ENCODE peak calls at places on chromosomes 7 and 10, in five cellular contexts. W is stomach, M is tibial nerve, L is PC-9, R is lung. P is an unnamed sample.

GRCh38 chr7:16934947-16935742 is 53.4 kb upstream of the AGR3 start:
- DNase-seq in W (peak; percentile 62), M (no peak), L (peak; percentile 41), R (no peak), P (peak; percentile 58)

GRCh38 chr10:117514971-117515370 is 27.6 kb upstream of the EMX2 start:
- DNase-seq in W (no peak), M (no peak), L (no peak), R (no peak), P (no peak)

GRCh38 chr10:98074315-98074911 is 44.0 kb upstream of the CRTAC1 start:
- DNase-seq in W (no peak), M (no peak), L (no peak), R (no peak), P (no peak)

GRCh38 chr10:122576291-122576690 is 15.7 kb downstream of the DMBT1 start:
- DNase-seq in W (no peak), M (no peak), L (no peak), R (no peak), P (no peak)

GRCh38 chr10:12720217-12720981 is 281.1 kb downstream of the CCDC3 start:
- DNase-seq in W (peak; percentile 97), M (peak; percentile 86), L (peak; percentile 85), R (peak; percentile 94), P (peak; percentile 89)

GRCh38 chr7:37224746-37225145 is 223.9 kb downstream of the ELMO1 start:
- DNase-seq in W (no peak), M (no peak), L (no peak), R (no peak), P (no peak)

GRCh38 chr7:139525750-139526149 is 2.3 kb downstream of the CLEC2L start:
- DNase-seq in W (no peak), M (no peak), L (no peak), R (no peak), P (no peak)

GRCh38 chr10:25102423-25102822 is 72.4 kb upstream of the GPR158 start:
- DNase-seq in W (no peak), M (no peak), L (no peak), R (no peak), P (no peak)

GRCh38 chr7:91567111-91568012 is 303.1 kb downstream of the FZD1 start:
- DNase-seq in W (no peak), M (no peak), L (no peak), R (no peak), P (no peak)

GRCh38 chr10:78856421-78856820 is 212.3 kb upstream of the ZMIZ1 start:
- DNase-seq in W (peak; percentile 85), M (no peak), L (no peak), R (no peak), P (no peak)

GRCh38 chr7:41967156-41967555 is 264.3 kb upstream of the INHBA start:
- DNase-seq in W (no peak), M (no peak), L (no peak), R (no peak), P (peak; percentile 98)

GRCh38 chr7:135512135-135512887 is 2.4 kb upstream of the CNOT4 start:
- DNase-seq in W (no peak), M (no peak), L (peak; percentile 33), R (no peak), P (no peak)

GRCh38 chr7:16711730-16712129 is 41.8 kb upstream of the TSPAN13 start:
- DNase-seq in W (no peak), M (no peak), L (no peak), R (no peak), P (no peak)

GRCh38 chr10:103839867-103840746 is 15.3 kb downstream of the SH3PXD2A start:
- DNase-seq in W (peak; percentile 52), M (no peak), L (no peak), R (peak; percentile 65), P (no peak)

GRCh38 chr10:118621304-118621942 is 26.0 kb upstream of the PRLHR start:
- DNase-seq in W (no peak), M (no peak), L (no peak), R (no peak), P (no peak)

GRCh38 chr10:51733061-51733460 is 33.7 kb upstream of the CSTF2T start:
- DNase-seq in W (no peak), M (no peak), L (no peak), R (no peak), P (peak; percentile 5)

GRCh38 chr10:100364735-100365391 is 17.8 kb downstream of the SCD start:
- DNase-seq in W (peak; percentile 95), M (no peak), L (peak; percentile 83), R (peak; percentile 81), P (peak; percentile 62)

GRCh38 chr7:73612598-73613269 is 11.6 kb downstream of the MLXIPL start:
- DNase-seq in W (peak; percentile 45), M (no peak), L (peak; percentile 77), R (no peak), P (peak; percentile 82)

GRCh38 chr10:32961892-32962369 is 3.9 kb upstream of the ITGB1 start:
- DNase-seq in W (no peak), M (no peak), L (peak; percentile 45), R (no peak), P (peak; percentile 83)

GRCh38 chr7:76069238-76069638 is 21.3 kb downstream of the MDH2 start:
- DNase-seq in W (peak; percentile 39), M (no peak), L (peak; percentile 81), R (peak; percentile 77), P (peak; percentile 96)
- TF ChIP-seq CTCF in W (no peak), M (no peak), L (peak; percentile 70), R (no peak), P (peak; percentile 37)

GRCh38 chr10:125726914-125727313 is 7.4 kb downstream of the EDRF1 start:
- DNase-seq in W (no peak), M (no peak), L (no peak), R (no peak), P (no peak)

GRCh38 chr10:125722811-125723210 is 3.3 kb downstream of the EDRF1 start:
- DNase-seq in W (no peak), M (no peak), L (no peak), R (no peak), P (no peak)

DNA sequence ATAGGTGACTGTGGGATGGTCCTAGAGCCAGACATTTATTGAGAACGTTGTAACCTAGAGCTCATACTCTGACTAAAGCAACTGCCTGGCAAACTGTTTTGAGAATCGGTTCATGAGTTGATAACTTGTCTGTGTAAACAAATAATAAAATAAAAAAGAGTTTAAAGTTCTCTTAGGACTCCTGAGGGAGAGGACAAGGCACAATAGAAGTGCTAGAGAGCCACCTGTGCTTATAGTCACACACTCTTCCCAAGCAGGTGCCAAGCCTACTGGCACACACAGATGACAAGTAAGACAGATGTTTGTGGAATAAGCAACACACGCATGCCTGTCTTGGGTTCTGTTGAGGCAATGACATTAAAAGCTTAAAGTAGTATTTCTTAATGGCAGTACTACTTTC is 7.9 kb downstream of the EDRF1 start:
- DNase-seq in W (no peak), M (no peak), L (no peak), R (no peak), P (no peak)
- H3K36me3 ChIP-seq in W (peaks cover 61% of the 10 kb centered on the region), M (peaks cover 44% of the 10 kb centered on the region), L (peaks cover 42% of the 10 kb centered on the region), R (peaks cover 32% of the 10 kb centered on the region), P (peaks cover 92% of the 10 kb centered on the region)

DNA sequence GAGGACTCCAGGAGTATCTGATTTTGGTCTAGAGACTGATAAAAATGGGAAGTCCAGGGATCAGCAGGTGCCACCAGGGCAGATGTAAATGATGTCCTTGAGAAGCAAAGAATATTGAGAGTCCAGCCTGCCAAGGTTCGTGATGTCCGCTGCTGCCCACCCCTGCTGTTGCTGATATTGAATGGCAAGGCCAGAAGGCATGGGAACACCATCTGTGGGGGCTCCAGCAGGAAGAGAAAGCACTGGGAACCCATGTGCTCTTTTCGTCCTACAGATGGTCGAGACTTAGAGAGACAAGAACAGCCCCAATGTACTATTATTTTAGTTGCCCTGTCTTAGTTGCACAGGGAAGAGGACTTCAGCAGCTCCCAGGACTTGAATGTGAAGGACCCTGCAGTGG is 363.9 kb downstream of the GALNT17 start:
- DNase-seq in W (no peak), M (no peak), L (no peak), R (no peak), P (no peak)
- H3K27ac ChIP-seq in W (no peak overlapping the region), M (no peak overlapping the region), L (no peak overlapping the region), R (no peak overlapping the region), P (no peak overlapping the region)

GRCh38 chr7:158229945-158230344 is 357.7 kb downstream of the PTPRN2 start:
- DNase-seq in W (no peak), M (no peak), L (no peak), R (no peak), P (no peak)

GRCh38 chr7:158228131-158228530 is 359.5 kb downstream of the PTPRN2 start:
- DNase-seq in W (no peak), M (no peak), L (no peak), R (no peak), P (no peak)

GRCh38 chr7:158227258-158227657 is 360.4 kb downstream of the PTPRN2 start:
- DNase-seq in W (no peak), M (no peak), L (no peak), R (no peak), P (no peak)

DNA sequence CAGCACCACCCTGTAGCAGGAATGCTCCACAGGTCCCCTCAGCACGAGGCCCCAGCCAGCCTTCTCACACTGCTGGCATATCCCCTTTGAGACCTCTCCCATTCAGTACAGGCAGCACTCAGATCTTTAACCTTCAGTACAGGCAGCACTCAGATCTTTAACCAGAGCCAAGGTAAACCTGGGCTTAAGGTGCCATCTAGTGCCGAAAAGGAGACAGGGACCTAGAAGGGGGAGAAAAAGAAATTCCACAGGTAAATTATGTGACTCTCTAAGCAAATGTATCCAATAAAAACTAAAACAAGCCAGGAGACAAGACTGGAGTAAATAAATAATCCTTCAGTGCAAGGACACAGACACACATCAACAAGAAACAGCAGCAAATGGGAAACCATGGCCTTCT is 358.6 kb downstream of the PTPRN2 start:
- DNase-seq in W (no peak), M (no peak), L (no peak), R (no peak), P (no peak)
- TF ChIP-seq CTCF in W (no peak), M (no peak), L (peak; percentile 36), R (no peak), P (no peak)

DNA sequence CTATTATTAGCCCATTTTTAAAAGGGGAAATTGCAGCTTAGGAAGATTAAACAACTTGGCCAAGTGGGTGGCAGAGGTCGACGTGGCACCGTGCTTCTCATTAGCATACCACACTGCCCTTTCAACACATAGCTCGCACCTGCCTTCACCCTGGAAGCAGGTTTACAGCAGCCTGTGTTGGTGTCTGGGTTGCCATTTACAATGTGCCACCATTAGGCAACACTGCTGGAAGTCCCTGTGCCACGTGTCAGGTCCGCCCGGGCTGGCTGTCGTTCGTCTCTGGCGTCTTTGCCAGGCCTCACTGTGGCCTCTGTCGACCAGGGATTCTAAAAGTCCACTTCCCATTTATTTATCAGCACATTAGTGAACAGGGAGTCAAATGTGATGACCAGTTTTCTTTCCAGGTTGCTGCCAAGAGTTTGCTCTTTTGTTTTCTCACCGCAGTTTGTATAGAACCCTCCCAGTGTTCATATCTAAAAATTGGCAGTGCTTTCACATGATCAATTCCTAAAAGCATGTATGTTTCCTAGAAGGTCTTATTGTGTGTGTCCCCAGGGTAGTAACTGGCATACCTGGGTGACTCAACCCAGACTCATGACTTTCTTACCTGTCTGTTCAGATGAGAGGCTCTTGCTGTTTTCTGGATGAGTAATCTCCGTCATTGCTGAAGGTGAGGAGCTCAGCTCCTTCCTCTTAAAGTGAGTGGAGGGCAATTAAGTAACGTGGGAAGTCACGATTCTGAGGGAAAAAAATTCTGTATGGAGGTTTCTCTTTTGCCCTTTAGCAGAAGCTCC is 9.2 kb downstream of the INSIG1 start:
- DNase-seq in W (peak; percentile 64), M (no peak), L (peak; percentile 51), R (no peak), P (peak; percentile 65)
- H3K36me3 ChIP-seq in W (peaks cover 22% of the 10 kb centered on the region), M (peaks cover 15% of the 10 kb centered on the region), L (peaks cover 56% of the 10 kb centered on the region), R (peaks cover 21% of the 10 kb centered on the region), P (peaks cover 81% of the 10 kb centered on the region)

GRCh38 chr10:96718304-96718990 is 1.9 kb downstream of the PIK3AP1 start:
- DNase-seq in W (no peak), M (no peak), L (no peak), R (no peak), P (no peak)
- H3K27ac ChIP-seq in W (peak overlapping the region; percentile 39), M (no peak overlapping the region), L (no peak overlapping the region), R (no peak overlapping the region), P (no peak overlapping the region)

GRCh38 chr10:133045556-133046483 is 41.9 kb upstream of the ADGRA1 start:
- DNase-seq in W (no peak), M (no peak), L (no peak), R (no peak), P (no peak)
- TF ChIP-seq CTCF in W (no peak), M (no peak), L (no peak), R (no peak), P (no peak)

P was measured in osteoblast.